ENCODE peak calls at places on chromosomes 1 and 21, in eight cellular contexts. One of them, this sample, is unnamed.
A peak's percentile ranks its signal among the peaks of the same experiment; 100 is the strongest.

GRCh38 chr21:42125571-42126544 is 54.7 kb downstream of the UMODL1 start:
- DNase-seq in NCI-H460: no peak
- DNase-seq in NCI-H1092 treated with DMSO at 0.1 percent for 48 hours: peak; percentile 39
- DNase-seq in upper lobe of right lung: peak; percentile 74
- DNase-seq in neural progenitor cell: peak; percentile 43
- DNase-seq in astrocyte: peak; percentile 54
- DNase-seq in NCI-H1930: no peak
- DNase-seq in HEK293T: peak; percentile 52
- DNase-seq in this sample: no peak

GRCh38 chr1:204382714-204383083 is 23.0 kb upstream of the PLEKHA6 start:
- DNase-seq in NCI-H1092 treated with DMSO at 0.1 percent for 48 hours: no peak
- DNase-seq in HEK293T: no peak
- DNase-seq in astrocyte: no peak
- DNase-seq in upper lobe of right lung: no peak
- DNase-seq in NCI-H1930: no peak
- DNase-seq in NCI-H460: no peak
- DNase-seq in neural progenitor cell: no peak
- DNase-seq in this sample: no peak

GRCh38 chr1:161723459-161724149 is 2.3 kb downstream of the FCRLB start:
- DNase-seq in NCI-H1092 treated with DMSO at 0.1 percent for 48 hours: no peak
- DNase-seq in neural progenitor cell: no peak
- DNase-seq in astrocyte: no peak
- DNase-seq in upper lobe of right lung: no peak
- DNase-seq in NCI-H460: no peak
- DNase-seq in HEK293T: no peak
- DNase-seq in NCI-H1930: no peak
- DNase-seq in this sample: no peak

GRCh38 chr1:35536551-35537162 is 20.5 kb downstream of the KIAA0319L start:
- DNase-seq in HEK293T: no peak
- DNase-seq in NCI-H1930: no peak
- DNase-seq in neural progenitor cell: no peak
- DNase-seq in NCI-H460: no peak
- DNase-seq in astrocyte: no peak
- DNase-seq in upper lobe of right lung: no peak
- DNase-seq in NCI-H1092 treated with DMSO at 0.1 percent for 48 hours: no peak
- DNase-seq in this sample: no peak

GRCh38 chr1:21251773-21252471 is 38.3 kb downstream of the ECE1 start:
- DNase-seq in upper lobe of right lung: no peak
- DNase-seq in NCI-H460: no peak
- DNase-seq in HEK293T: no peak
- DNase-seq in NCI-H1092 treated with DMSO at 0.1 percent for 48 hours: peak; percentile 30
- DNase-seq in NCI-H1930: no peak
- DNase-seq in neural progenitor cell: no peak
- DNase-seq in astrocyte: peak; percentile 97
- DNase-seq in this sample: peak; percentile 82

GRCh38 chr1:22108343-22109135 is 34.4 kb downstream of the WNT4 start:
- DNase-seq in neural progenitor cell: no peak
- DNase-seq in NCI-H1092 treated with DMSO at 0.1 percent for 48 hours: no peak
- DNase-seq in NCI-H1930: no peak
- DNase-seq in NCI-H460: no peak
- DNase-seq in upper lobe of right lung: no peak
- DNase-seq in HEK293T: no peak
- DNase-seq in astrocyte: no peak
- DNase-seq in this sample: no peak

GRCh38 chr1:199580280-199580679 is 447.2 kb upstream of the NR5A2 start:
- DNase-seq in NCI-H460: no peak
- DNase-seq in upper lobe of right lung: no peak
- DNase-seq in NCI-H1930: no peak
- DNase-seq in HEK293T: no peak
- DNase-seq in astrocyte: no peak
- DNase-seq in NCI-H1092 treated with DMSO at 0.1 percent for 48 hours: no peak
- DNase-seq in neural progenitor cell: no peak
- DNase-seq in this sample: no peak

GRCh38 chr1:17363771-17364170 is 8.2 kb upstream of the PADI6 start:
- DNase-seq in HEK293T: no peak
- DNase-seq in NCI-H1930: no peak
- DNase-seq in upper lobe of right lung: no peak
- DNase-seq in neural progenitor cell: no peak
- DNase-seq in astrocyte: no peak
- DNase-seq in NCI-H1092 treated with DMSO at 0.1 percent for 48 hours: no peak
- DNase-seq in NCI-H460: no peak
- DNase-seq in this sample: no peak

GRCh38 chr1:214439352-214440119 is 111.9 kb downstream of the PTPN14 start:
- DNase-seq in upper lobe of right lung: no peak
- DNase-seq in HEK293T: peak; percentile 71
- DNase-seq in NCI-H460: peak; percentile 95
- DNase-seq in neural progenitor cell: no peak
- DNase-seq in NCI-H1930: peak; percentile 7
- DNase-seq in astrocyte: peak; percentile 95
- DNase-seq in NCI-H1092 treated with DMSO at 0.1 percent for 48 hours: no peak
- DNase-seq in this sample: peak; percentile 71

GRCh38 chr1:246503341-246503740 is 3.7 kb downstream of the SMYD3 start:
- DNase-seq in upper lobe of right lung: no peak
- DNase-seq in astrocyte: peak; percentile 41
- DNase-seq in HEK293T: no peak
- DNase-seq in neural progenitor cell: no peak
- DNase-seq in NCI-H1930: no peak
- DNase-seq in NCI-H1092 treated with DMSO at 0.1 percent for 48 hours: no peak
- DNase-seq in NCI-H460: no peak
- DNase-seq in this sample: no peak

GRCh38 chr1:185646202-185646683 is 87.9 kb upstream of the HMCN1 start:
- DNase-seq in upper lobe of right lung: no peak
- DNase-seq in NCI-H1092 treated with DMSO at 0.1 percent for 48 hours: peak; percentile 69
- DNase-seq in astrocyte: peak; percentile 99
- DNase-seq in HEK293T: peak; percentile 46
- DNase-seq in neural progenitor cell: peak; percentile 89
- DNase-seq in NCI-H460: peak; percentile 92
- DNase-seq in NCI-H1930: no peak
- DNase-seq in this sample: peak; percentile 72

GRCh38 chr1:10917513-10918454 is 94.7 kb upstream of the TARDBP start:
- DNase-seq in upper lobe of right lung: peak; percentile 22
- DNase-seq in neural progenitor cell: no peak
- DNase-seq in NCI-H460: no peak
- DNase-seq in HEK293T: no peak
- DNase-seq in NCI-H1930: no peak
- DNase-seq in NCI-H1092 treated with DMSO at 0.1 percent for 48 hours: peak; percentile 60
- DNase-seq in astrocyte: no peak
- DNase-seq in this sample: peak; percentile 60

GRCh38 chr21:44461005-44461404 is 5.7 kb downstream of the LRRC3 start:
- DNase-seq in NCI-H1930: no peak
- DNase-seq in NCI-H1092 treated with DMSO at 0.1 percent for 48 hours: no peak
- DNase-seq in astrocyte: no peak
- DNase-seq in upper lobe of right lung: no peak
- DNase-seq in HEK293T: no peak
- DNase-seq in NCI-H460: no peak
- DNase-seq in neural progenitor cell: no peak
- DNase-seq in this sample: no peak

GRCh38 chr1:212161231-212161781 is 123.9 kb upstream of the PPP2R5A start:
- DNase-seq in upper lobe of right lung: no peak
- DNase-seq in astrocyte: peak; percentile 88
- DNase-seq in NCI-H460: no peak
- DNase-seq in neural progenitor cell: no peak
- DNase-seq in NCI-H1930: no peak
- DNase-seq in HEK293T: no peak
- DNase-seq in NCI-H1092 treated with DMSO at 0.1 percent for 48 hours: no peak
- DNase-seq in this sample: no peak

GRCh38 chr1:36096500-36097412 is 8.1 kb downstream of the ADPRS start:
- DNase-seq in NCI-H1092 treated with DMSO at 0.1 percent for 48 hours: no peak
- DNase-seq in NCI-H1930: no peak
- DNase-seq in HEK293T: no peak
- DNase-seq in NCI-H460: no peak
- DNase-seq in astrocyte: no peak
- DNase-seq in neural progenitor cell: peak; percentile 66
- DNase-seq in upper lobe of right lung: no peak
- DNase-seq in this sample: no peak

GRCh38 chr1:206506803-206507394 is 432 bp upstream of the RASSF5 start:
- DNase-seq in NCI-H1092 treated with DMSO at 0.1 percent for 48 hours: no peak
- DNase-seq in HEK293T: no peak
- DNase-seq in neural progenitor cell: peak; percentile 45
- DNase-seq in NCI-H460: no peak
- DNase-seq in NCI-H1930: no peak
- DNase-seq in upper lobe of right lung: peak; percentile 73
- DNase-seq in astrocyte: no peak
- DNase-seq in this sample: no peak

GRCh38 chr1:162145280-162145965 is 75.9 kb downstream of the NOS1AP start:
- DNase-seq in NCI-H460: no peak
- DNase-seq in NCI-H1092 treated with DMSO at 0.1 percent for 48 hours: peak; percentile 75
- DNase-seq in neural progenitor cell: peak; percentile 91
- DNase-seq in upper lobe of right lung: no peak
- DNase-seq in astrocyte: peak; percentile 29
- DNase-seq in HEK293T: peak; percentile 73
- DNase-seq in NCI-H1930: no peak
- DNase-seq in this sample: no peak

GRCh38 chr1:234719454-234720258 is 109.7 kb upstream of the IRF2BP2 start:
- DNase-seq in HEK293T: no peak
- DNase-seq in astrocyte: no peak
- DNase-seq in NCI-H460: no peak
- DNase-seq in neural progenitor cell: no peak
- DNase-seq in NCI-H1092 treated with DMSO at 0.1 percent for 48 hours: peak; percentile 57
- DNase-seq in upper lobe of right lung: no peak
- DNase-seq in NCI-H1930: no peak
- DNase-seq in this sample: no peak

GRCh38 chr1:78122389-78122788 is 76.6 kb downstream of the GIPC2 start:
- DNase-seq in neural progenitor cell: no peak
- DNase-seq in NCI-H1930: no peak
- DNase-seq in NCI-H1092 treated with DMSO at 0.1 percent for 48 hours: no peak
- DNase-seq in HEK293T: no peak
- DNase-seq in NCI-H460: no peak
- DNase-seq in upper lobe of right lung: no peak
- DNase-seq in astrocyte: no peak
- DNase-seq in this sample: no peak

GRCh38 chr21:34367320-34367935 is 3.6 kb downstream of the KCNE2 start:
- DNase-seq in HEK293T: peak; percentile 53
- DNase-seq in upper lobe of right lung: no peak
- DNase-seq in NCI-H1092 treated with DMSO at 0.1 percent for 48 hours: peak; percentile 38
- DNase-seq in NCI-H1930: peak; percentile 16
- DNase-seq in astrocyte: peak; percentile 46
- DNase-seq in NCI-H460: peak; percentile 75
- DNase-seq in neural progenitor cell: peak; percentile 70
- DNase-seq in this sample: peak; percentile 57

GRCh38 chr1:16888806-16889178 is 7.0 kb upstream of the RNU1-2 start:
- DNase-seq in neural progenitor cell: no peak
- DNase-seq in NCI-H460: no peak
- DNase-seq in NCI-H1092 treated with DMSO at 0.1 percent for 48 hours: no peak
- DNase-seq in astrocyte: no peak
- DNase-seq in upper lobe of right lung: no peak
- DNase-seq in NCI-H1930: no peak
- DNase-seq in HEK293T: no peak
- DNase-seq in this sample: no peak

GRCh38 chr21:42466700-42467612 is 29.1 kb downstream of the RSPH1 start:
- DNase-seq in astrocyte: peak; percentile 39
- DNase-seq in NCI-H1092 treated with DMSO at 0.1 percent for 48 hours: peak; percentile 45
- DNase-seq in NCI-H1930: peak; percentile 40
- DNase-seq in upper lobe of right lung: no peak
- DNase-seq in neural progenitor cell: peak; percentile 55
- DNase-seq in HEK293T: peak; percentile 43
- DNase-seq in NCI-H460: no peak
- DNase-seq in this sample: peak; percentile 70

GRCh38 chr1:72366473-72366872 is 84.1 kb upstream of the NEGR1 start:
- DNase-seq in NCI-H1930: no peak
- DNase-seq in upper lobe of right lung: no peak
- DNase-seq in HEK293T: no peak
- DNase-seq in NCI-H1092 treated with DMSO at 0.1 percent for 48 hours: peak; percentile 11
- DNase-seq in astrocyte: peak; percentile 58
- DNase-seq in neural progenitor cell: no peak
- DNase-seq in NCI-H460: peak; percentile 40
- DNase-seq in this sample: no peak

GRCh38 chr1:75614455-75615379 is 3.8 kb upstream of the SLC44A5 start:
- DNase-seq in astrocyte: peak; percentile 34
- DNase-seq in upper lobe of right lung: peak; percentile 65
- DNase-seq in NCI-H1930: peak; percentile 58
- DNase-seq in NCI-H1092 treated with DMSO at 0.1 percent for 48 hours: peak; percentile 60
- DNase-seq in neural progenitor cell: peak; percentile 90
- DNase-seq in NCI-H460: peak; percentile 50
- DNase-seq in HEK293T: peak; percentile 95
- DNase-seq in this sample: no peak

This sample was measured in lower leg skin.